ENCODE peak calls at places on chromosomes 1 and 21, in nine cellular contexts. One of them, this sample, is unnamed.

GRCh38 chr1:23402286-23403037 is 22.1 kb downstream of the TCEA3 start:
- DNase-seq in cardiac muscle cell: no peak
- DNase-seq in GM12865: no peak
- DNase-seq in astrocyte of the spinal cord: no peak
- DNase-seq in left lung: no peak
- DNase-seq in ascending aorta: no peak
- DNase-seq in AG04450: no peak
- DNase-seq in H9: no peak
- DNase-seq in brain microvascular endothelial cell: no peak
- DNase-seq in this sample: no peak

GRCh38 chr1:118556936-118557335 is 371.9 kb upstream of the SPAG17 start:
- DNase-seq in cardiac muscle cell: no peak
- DNase-seq in GM12865: no peak
- DNase-seq in astrocyte of the spinal cord: no peak
- DNase-seq in left lung: no peak
- DNase-seq in ascending aorta: no peak
- DNase-seq in AG04450: no peak
- DNase-seq in H9: no peak
- DNase-seq in brain microvascular endothelial cell: no peak
- DNase-seq in this sample: no peak

GRCh38 chr1:58824753-58825389 is 41.0 kb upstream of the JUN start:
- DNase-seq in cardiac muscle cell: no peak
- DNase-seq in GM12865: no peak
- DNase-seq in astrocyte of the spinal cord: no peak
- DNase-seq in left lung: peak; percentile 79
- DNase-seq in ascending aorta: no peak
- DNase-seq in AG04450: no peak
- DNase-seq in H9: no peak
- DNase-seq in brain microvascular endothelial cell: no peak
- DNase-seq in this sample: no peak

GRCh38 chr1:77271851-77272250 is 10.0 kb upstream of the AK5 start:
- DNase-seq in cardiac muscle cell: peak; percentile 51
- DNase-seq in GM12865: no peak
- DNase-seq in astrocyte of the spinal cord: peak; percentile 71
- DNase-seq in left lung: no peak
- DNase-seq in ascending aorta: no peak
- DNase-seq in AG04450: no peak
- DNase-seq in H9: no peak
- DNase-seq in brain microvascular endothelial cell: peak; percentile 20
- DNase-seq in this sample: no peak

GRCh38 chr1:201391225-201391624 is 7.9 kb downstream of the LAD1 start:
- DNase-seq in cardiac muscle cell: no peak
- DNase-seq in GM12865: no peak
- DNase-seq in astrocyte of the spinal cord: no peak
- DNase-seq in left lung: no peak
- DNase-seq in ascending aorta: no peak
- DNase-seq in AG04450: no peak
- DNase-seq in H9: no peak
- DNase-seq in brain microvascular endothelial cell: no peak
- DNase-seq in this sample: no peak

GRCh38 chr1:2384941-2385481 is 6.3 kb downstream of the MORN1 start:
- DNase-seq in cardiac muscle cell: no peak
- DNase-seq in GM12865: no peak
- DNase-seq in astrocyte of the spinal cord: no peak
- DNase-seq in left lung: peak; percentile 80
- DNase-seq in ascending aorta: no peak
- DNase-seq in AG04450: no peak
- DNase-seq in H9: no peak
- DNase-seq in brain microvascular endothelial cell: no peak
- DNase-seq in this sample: no peak

GRCh38 chr1:67685558-67686271 is 714 bp downstream of the GADD45A start:
- DNase-seq in cardiac muscle cell: peak; percentile 52
- DNase-seq in GM12865: peak; percentile 59
- DNase-seq in astrocyte of the spinal cord: peak; percentile 45
- DNase-seq in left lung: peak; percentile 90
- DNase-seq in ascending aorta: no peak
- DNase-seq in AG04450: no peak
- DNase-seq in H9: peak; percentile 58
- DNase-seq in brain microvascular endothelial cell: peak; percentile 39
- DNase-seq in this sample: peak; percentile 53

GRCh38 chr1:8317647-8318360 is at the start of gene SLC45A1:
- DNase-seq in cardiac muscle cell: peak; percentile 79
- DNase-seq in GM12865: peak; percentile 36
- DNase-seq in astrocyte of the spinal cord: peak; percentile 57
- DNase-seq in left lung: peak; percentile 95
- DNase-seq in ascending aorta: peak; percentile 26
- DNase-seq in AG04450: no peak
- DNase-seq in H9: peak; percentile 68
- DNase-seq in brain microvascular endothelial cell: peak; percentile 48
- DNase-seq in this sample: peak; percentile 88

GRCh38 chr1:26360051-26360806 is 6.3 kb upstream of the CRYBG2 start:
- DNase-seq in cardiac muscle cell: no peak
- DNase-seq in GM12865: peak; percentile 21
- DNase-seq in astrocyte of the spinal cord: no peak
- DNase-seq in left lung: no peak
- DNase-seq in ascending aorta: no peak
- DNase-seq in AG04450: no peak
- DNase-seq in H9: peak; percentile 87
- DNase-seq in brain microvascular endothelial cell: no peak
- DNase-seq in this sample: peak; percentile 78

GRCh38 chr21:35244514-35244913 is 195.4 kb upstream of the RUNX1 start:
- DNase-seq in cardiac muscle cell: peak; percentile 69
- DNase-seq in GM12865: no peak
- DNase-seq in astrocyte of the spinal cord: no peak
- DNase-seq in left lung: no peak
- DNase-seq in ascending aorta: no peak
- DNase-seq in AG04450: no peak
- DNase-seq in H9: no peak
- DNase-seq in brain microvascular endothelial cell: no peak
- DNase-seq in this sample: no peak

GRCh38 chr1:184051138-184051484 is 419 bp upstream of the TSEN15 start:
- DNase-seq in cardiac muscle cell: no peak
- DNase-seq in GM12865: no peak
- DNase-seq in astrocyte of the spinal cord: no peak
- DNase-seq in left lung: no peak
- DNase-seq in ascending aorta: no peak
- DNase-seq in AG04450: no peak
- DNase-seq in H9: no peak
- DNase-seq in brain microvascular endothelial cell: no peak
- DNase-seq in this sample: no peak

GRCh38 chr21:20882462-20883415 is 115.5 kb upstream of the NCAM2 start:
- DNase-seq in cardiac muscle cell: peak; percentile 34
- DNase-seq in GM12865: peak; percentile 6
- DNase-seq in astrocyte of the spinal cord: peak; percentile 54
- DNase-seq in left lung: no peak
- DNase-seq in ascending aorta: no peak
- DNase-seq in AG04450: no peak
- DNase-seq in H9: peak; percentile 39
- DNase-seq in brain microvascular endothelial cell: peak; percentile 7
- DNase-seq in this sample: no peak

GRCh38 chr1:3892748-3893147 is 7.3 kb downstream of the C1orf174 start:
- DNase-seq in cardiac muscle cell: no peak
- DNase-seq in GM12865: no peak
- DNase-seq in astrocyte of the spinal cord: no peak
- DNase-seq in left lung: peak; percentile 79
- DNase-seq in ascending aorta: no peak
- DNase-seq in AG04450: no peak
- DNase-seq in H9: no peak
- DNase-seq in brain microvascular endothelial cell: no peak
- DNase-seq in this sample: no peak

GRCh38 chr1:204713541-204713940 is 28.0 kb upstream of the LRRN2 start:
- DNase-seq in cardiac muscle cell: no peak
- DNase-seq in GM12865: no peak
- DNase-seq in astrocyte of the spinal cord: no peak
- DNase-seq in left lung: no peak
- DNase-seq in ascending aorta: no peak
- DNase-seq in AG04450: no peak
- DNase-seq in H9: no peak
- DNase-seq in brain microvascular endothelial cell: no peak
- DNase-seq in this sample: no peak

GRCh38 chr1:76640092-76640491 is 227.2 kb upstream of the ST6GALNAC5 start:
- DNase-seq in cardiac muscle cell: peak; percentile 1
- DNase-seq in GM12865: no peak
- DNase-seq in astrocyte of the spinal cord: peak; percentile 31
- DNase-seq in left lung: no peak
- DNase-seq in ascending aorta: no peak
- DNase-seq in AG04450: no peak
- DNase-seq in H9: no peak
- DNase-seq in brain microvascular endothelial cell: no peak
- DNase-seq in this sample: no peak

GRCh38 chr1:67150931-67151330 is 15.3 kb upstream of the IL23R start:
- DNase-seq in cardiac muscle cell: no peak
- DNase-seq in GM12865: no peak
- DNase-seq in astrocyte of the spinal cord: no peak
- DNase-seq in left lung: no peak
- DNase-seq in ascending aorta: no peak
- DNase-seq in AG04450: no peak
- DNase-seq in H9: no peak
- DNase-seq in brain microvascular endothelial cell: no peak
- DNase-seq in this sample: no peak

GRCh38 chr1:34681481-34682451 is 73.1 kb upstream of the GJB5 start:
- DNase-seq in cardiac muscle cell: peak; percentile 48
- DNase-seq in GM12865: peak; percentile 54
- DNase-seq in astrocyte of the spinal cord: peak; percentile 25
- DNase-seq in left lung: no peak
- DNase-seq in ascending aorta: no peak
- DNase-seq in AG04450: peak; percentile 4
- DNase-seq in H9: peak; percentile 86
- DNase-seq in brain microvascular endothelial cell: peak; percentile 51
- DNase-seq in this sample: peak; percentile 55

DNA sequence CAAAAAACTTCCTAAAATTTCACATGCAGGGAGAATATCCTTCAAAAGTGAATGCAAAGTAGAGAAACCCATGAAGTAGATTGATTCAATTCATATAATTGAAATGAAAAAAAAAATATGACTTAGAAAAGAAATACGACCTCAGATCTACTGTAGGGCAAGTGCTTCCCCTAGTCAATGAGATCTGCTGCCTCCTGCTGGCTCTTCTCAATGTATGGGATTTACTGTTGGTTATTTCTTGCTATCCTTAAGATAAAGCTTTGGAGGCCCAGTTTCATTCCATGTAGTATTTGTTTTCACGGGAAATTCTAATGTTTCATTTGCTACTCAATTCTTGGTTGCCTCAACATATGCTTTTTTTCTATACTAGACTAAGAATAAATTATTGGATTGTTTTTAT is 46.2 kb downstream of the ZNF648 start:
- DNase-seq in cardiac muscle cell: no peak
- DNase-seq in GM12865: peak; percentile 8
- DNase-seq in astrocyte of the spinal cord: no peak
- DNase-seq in left lung: no peak
- DNase-seq in ascending aorta: no peak
- DNase-seq in AG04450: no peak
- DNase-seq in H9: no peak
- DNase-seq in brain microvascular endothelial cell: no peak
- DNase-seq in this sample: peak; percentile 27
- TF ChIP-seq CTCF in cardiac muscle cell: no peak
- TF ChIP-seq CTCF in GM12865: peak; percentile 12
- TF ChIP-seq CTCF in astrocyte of the spinal cord: no peak
- TF ChIP-seq CTCF in left lung: no peak
- TF ChIP-seq CTCF in ascending aorta: no peak
- TF ChIP-seq CTCF in AG04450: no peak
- TF ChIP-seq CTCF in H9: peak; percentile 63
- TF ChIP-seq CTCF in brain microvascular endothelial cell: no peak
- TF ChIP-seq CTCF in this sample: peak; percentile 25

DNA sequence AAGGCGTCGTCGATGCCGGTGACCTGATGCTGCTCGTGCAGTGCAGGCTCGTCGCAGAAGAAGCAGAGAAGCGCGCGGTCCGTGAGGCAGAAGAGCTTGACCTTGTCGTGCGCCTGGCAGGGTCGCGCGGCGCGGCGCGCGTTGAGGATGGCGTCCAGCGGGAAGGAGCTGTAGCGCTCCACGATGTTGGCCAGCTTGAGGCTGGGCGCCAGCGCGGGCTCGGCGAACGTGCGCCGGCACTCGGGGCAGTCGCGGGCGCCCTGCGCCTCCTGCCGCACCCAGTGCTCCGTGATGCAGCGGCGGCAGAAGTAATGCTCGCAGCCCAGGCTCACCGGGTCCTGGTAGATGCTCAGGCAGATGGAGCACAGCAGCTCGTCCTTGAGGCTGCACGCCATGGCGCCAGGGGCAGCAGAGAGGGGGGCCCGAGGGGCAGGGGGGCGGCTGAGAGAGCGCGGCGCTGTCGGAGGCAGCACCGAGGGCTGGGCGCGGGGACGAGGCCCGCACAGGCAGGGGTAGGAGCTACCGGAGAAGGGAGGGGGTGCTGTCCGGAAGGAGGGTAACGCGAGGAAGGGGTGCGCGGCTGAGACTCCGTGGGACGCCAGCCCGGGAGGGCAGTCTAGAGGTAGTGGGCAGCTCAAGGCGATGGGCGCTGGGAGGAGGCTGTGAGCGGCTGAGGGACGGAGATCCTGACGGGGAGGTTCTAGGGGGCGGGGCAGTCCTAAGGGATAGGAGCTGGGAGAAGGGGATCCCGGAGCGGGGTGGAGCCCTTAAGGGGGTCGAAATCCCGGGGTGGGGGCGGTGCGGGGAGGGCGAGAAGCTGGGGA is 593 bp downstream of the TRIM62 start:
- DNase-seq in cardiac muscle cell: peak; percentile 48
- DNase-seq in GM12865: no peak
- DNase-seq in astrocyte of the spinal cord: peak; percentile 51
- DNase-seq in left lung: peak; percentile 84
- DNase-seq in ascending aorta: no peak
- DNase-seq in AG04450: no peak
- DNase-seq in H9: peak; percentile 65
- DNase-seq in brain microvascular endothelial cell: peak; percentile 51
- DNase-seq in this sample: peak; percentile 63
- TF ChIP-seq CTCF in cardiac muscle cell: no peak
- TF ChIP-seq CTCF in GM12865: no peak
- TF ChIP-seq CTCF in astrocyte of the spinal cord: no peak
- TF ChIP-seq CTCF in left lung: no peak
- TF ChIP-seq CTCF in ascending aorta: no peak
- TF ChIP-seq CTCF in AG04450: no peak
- TF ChIP-seq CTCF in H9: peak; percentile 18
- TF ChIP-seq CTCF in brain microvascular endothelial cell: no peak
- TF ChIP-seq CTCF in this sample: no peak

GRCh38 chr1:212284744-212285684 is at the start of gene PPP2R5A:
- DNase-seq in cardiac muscle cell: peak; percentile 100
- DNase-seq in GM12865: peak; percentile 100
- DNase-seq in astrocyte of the spinal cord: peak; percentile 100
- DNase-seq in left lung: peak; percentile 99
- DNase-seq in ascending aorta: peak; percentile 98
- DNase-seq in AG04450: peak; percentile 99
- DNase-seq in H9: peak; percentile 99
- DNase-seq in brain microvascular endothelial cell: peak; percentile 99
- DNase-seq in this sample: peak; percentile 96
- TF ChIP-seq CTCF in cardiac muscle cell: peak; percentile 12
- TF ChIP-seq CTCF in GM12865: peak; percentile 28
- TF ChIP-seq CTCF in astrocyte of the spinal cord: no peak
- TF ChIP-seq CTCF in left lung: peak; percentile 25
- TF ChIP-seq CTCF in ascending aorta: peak; percentile 8
- TF ChIP-seq CTCF in AG04450: peak; percentile 23
- TF ChIP-seq CTCF in H9: peak; percentile 59
- TF ChIP-seq CTCF in brain microvascular endothelial cell: peak; percentile 11
- TF ChIP-seq CTCF in this sample: peak; percentile 43

DNA sequence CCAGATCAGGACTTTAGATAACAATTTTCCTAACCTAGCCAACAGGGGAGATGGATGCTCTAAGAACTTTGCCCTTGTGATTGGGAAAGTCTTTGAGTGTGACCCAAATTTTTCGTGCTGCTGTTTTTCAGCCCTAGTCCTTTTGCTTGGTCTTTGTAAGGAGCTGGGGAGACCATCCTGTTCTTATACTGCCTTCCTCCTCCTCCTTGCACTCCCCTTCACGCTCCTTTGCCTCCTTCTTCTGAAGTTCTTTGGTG is 5.7 kb downstream of the KCNQ4 start:
- DNase-seq in cardiac muscle cell: no peak
- DNase-seq in GM12865: no peak
- DNase-seq in astrocyte of the spinal cord: no peak
- DNase-seq in left lung: no peak
- DNase-seq in ascending aorta: no peak
- DNase-seq in AG04450: no peak
- DNase-seq in H9: no peak
- DNase-seq in brain microvascular endothelial cell: no peak
- DNase-seq in this sample: no peak
- TF ChIP-seq CTCF in cardiac muscle cell: no peak
- TF ChIP-seq CTCF in GM12865: no peak
- TF ChIP-seq CTCF in astrocyte of the spinal cord: no peak
- TF ChIP-seq CTCF in left lung: no peak
- TF ChIP-seq CTCF in ascending aorta: no peak
- TF ChIP-seq CTCF in AG04450: no peak
- TF ChIP-seq CTCF in H9: no peak
- TF ChIP-seq CTCF in brain microvascular endothelial cell: no peak
- TF ChIP-seq CTCF in this sample: no peak

This sample was measured in GM13977.